ENCODE peak calls at places on chromosomes 7 and 10, in ten cellular contexts. K, A, M, D, V, H, S, T, E and C are unnamed samples.

GRCh38 chr7:124667754-124668153 is 97.8 kb downstream of the GPR37 start:
- DNase-seq in K (no peak), A (no peak), M (no peak), D (no peak), V (no peak), H (no peak), S (no peak), T (no peak), E (no peak), C (no peak)

GRCh38 chr7:44073664-44074348 is 8.4 kb upstream of the PGAM2 start:
- DNase-seq in K (no peak), A (no peak), M (peak), D (no peak), V (no peak), H (no peak), S (peak), T (peak), E (peak), C (peak)

GRCh38 chr7:12623885-12624498 is 53.5 kb downstream of the SCIN start:
- DNase-seq in K (no peak), A (peak), M (no peak), D (peak), V (no peak), H (peak), S (no peak), T (no peak), E (no peak), C (peak)

GRCh38 chr10:77069020-77069419 is 568.6 kb downstream of the KCNMA1 start:
- DNase-seq in K (no peak), A (no peak), M (no peak), D (no peak), V (no peak), H (no peak), S (no peak), T (no peak), E (no peak), C (no peak)

GRCh38 chr10:4409281-4409680 is 416.7 kb upstream of the AKR1E2 start:
- DNase-seq in K (no peak), A (no peak), M (no peak), D (no peak), V (no peak), H (no peak), S (no peak), T (no peak), E (no peak), C (no peak)

GRCh38 chr10:58016614-58017013 is 251.1 kb downstream of the IPMK start:
- DNase-seq in K (no peak), A (no peak), M (no peak), D (no peak), V (no peak), H (no peak), S (no peak), T (no peak), E (no peak), C (no peak)

GRCh38 chr10:43221419-43222293 is 45.2 kb downstream of the RASGEF1A start:
- DNase-seq in K (no peak), A (peak), M (no peak), D (no peak), V (peak), H (no peak), S (peak), T (peak), E (no peak), C (no peak)

GRCh38 chr10:14162626-14163344 is 167.9 kb downstream of the FRMD4A start:
- DNase-seq in K (no peak), A (no peak), M (no peak), D (no peak), V (no peak), H (no peak), S (no peak), T (no peak), E (no peak), C (no peak)

GRCh38 chr7:105131033-105131656 is 117.1 kb downstream of the KMT2E start:
- DNase-seq in K (no peak), A (no peak), M (no peak), D (peak), V (no peak), H (no peak), S (no peak), T (no peak), E (no peak), C (peak)

GRCh38 chr10:120429395-120429794 is 27.6 kb upstream of the PLPP4 start:
- DNase-seq in K (no peak), A (no peak), M (no peak), D (peak), V (no peak), H (no peak), S (no peak), T (no peak), E (no peak), C (peak)

GRCh38 chr7:121032645-121033460 is 44.3 kb downstream of the CPED1 start:
- DNase-seq in K (no peak), A (no peak), M (no peak), D (no peak), V (no peak), H (no peak), S (no peak), T (no peak), E (no peak), C (no peak)

GRCh38 chr10:129365767-129366400 is 101.2 kb upstream of the MGMT start:
- DNase-seq in K (no peak), A (no peak), M (no peak), D (no peak), V (no peak), H (peak), S (no peak), T (no peak), E (no peak), C (no peak)

GRCh38 chr10:124622866-124623536 is 121.2 kb downstream of the FAM53B start:
- DNase-seq in K (no peak), A (no peak), M (no peak), D (no peak), V (no peak), H (no peak), S (no peak), T (no peak), E (no peak), C (no peak)

GRCh38 chr10:21161647-21162046 is 264.5 kb upstream of the NEBL start:
- DNase-seq in K (no peak), A (no peak), M (no peak), D (no peak), V (no peak), H (no peak), S (no peak), T (no peak), E (no peak), C (no peak)

GRCh38 chr7:2231992-2232765 is 566 bp downstream of the MAD1L1 start:
- DNase-seq in K (no peak), A (peak), M (no peak), D (peak), V (peak), H (no peak), S (no peak), T (no peak), E (no peak), C (no peak)

GRCh38 chr10:123266981-123267380 is 112.8 kb downstream of the BUB3 start:
- DNase-seq in K (no peak), A (no peak), M (no peak), D (peak), V (no peak), H (no peak), S (no peak), T (no peak), E (no peak), C (no peak)

GRCh38 chr7:43758029-43758860 is at the start of gene BLVRA:
- DNase-seq in K (no peak), A (peak), M (peak), D (peak), V (peak), H (peak), S (peak), T (peak), E (peak), C (peak)

GRCh38 chr7:31955021-31955420 is 115.2 kb downstream of the PDE1C start:
- DNase-seq in K (no peak), A (no peak), M (no peak), D (no peak), V (no peak), H (peak), S (no peak), T (no peak), E (no peak), C (no peak)

GRCh38 chr10:102342958-102343357 is 52.5 kb upstream of the NFKB2 start:
- DNase-seq in K (peak), A (no peak), M (no peak), D (peak), V (no peak), H (no peak), S (no peak), T (no peak), E (no peak), C (peak)

GRCh38 chr7:16904086-16904485 is 22.3 kb upstream of the AGR3 start:
- DNase-seq in K (no peak), A (no peak), M (no peak), D (no peak), V (no peak), H (no peak), S (no peak), T (no peak), E (no peak), C (no peak)

GRCh38 chr7:23380556-23380955 is 81.4 kb downstream of the MALSU1 start:
- DNase-seq in K (no peak), A (no peak), M (no peak), D (no peak), V (no peak), H (no peak), S (no peak), T (no peak), E (no peak), C (no peak)

GRCh38 chr7:836429-836828 is 4.2 kb downstream of the SUN1 start:
- DNase-seq in K (no peak), A (peak), M (no peak), D (peak), V (no peak), H (peak), S (no peak), T (peak), E (no peak), C (peak)

GRCh38 chr10:103745264-103746247 is 109.8 kb downstream of the SH3PXD2A start:
- DNase-seq in K (no peak), A (no peak), M (no peak), D (no peak), V (no peak), H (no peak), S (no peak), T (no peak), E (peak), C (peak)

GRCh38 chr7:20778063-20778721 is 8.5 kb downstream of the SP8 start:
- DNase-seq in K (no peak), A (peak), M (peak), D (no peak), V (peak), H (peak), S (no peak), T (no peak), E (peak), C (no peak)

GRCh38 chr10:28320799-28321198 is 17.9 kb upstream of the MPP7 start:
- DNase-seq in K (no peak), A (no peak), M (no peak), D (no peak), V (no peak), H (no peak), S (no peak), T (no peak), E (no peak), C (no peak)

GRCh38 chr10:70784476-70784875 is 701 bp downstream of the TBATA start:
- DNase-seq in K (no peak), A (no peak), M (no peak), D (no peak), V (no peak), H (peak), S (no peak), T (no peak), E (no peak), C (no peak)

GRCh38 chr7:2087744-2088143 is 145.0 kb downstream of the MAD1L1 start:
- DNase-seq in K (no peak), A (no peak), M (no peak), D (no peak), V (no peak), H (no peak), S (no peak), T (no peak), E (no peak), C (no peak)

GRCh38 chr7:26583094-26583493 is 281.3 kb downstream of the SKAP2 start:
- DNase-seq in K (no peak), A (no peak), M (no peak), D (no peak), V (no peak), H (no peak), S (no peak), T (no peak), E (no peak), C (no peak)

GRCh38 chr7:147081117-147081516 is 964.5 kb downstream of the CNTNAP2 start:
- DNase-seq in K (no peak), A (no peak), M (no peak), D (no peak), V (no peak), H (no peak), S (no peak), T (no peak), E (no peak), C (no peak)

GRCh38 chr10:69425513-69426298 is 9.0 kb upstream of the TACR2 start:
- DNase-seq in K (no peak), A (no peak), M (peak), D (no peak), V (peak), H (no peak), S (no peak), T (peak), E (peak), C (no peak)

DNA sequence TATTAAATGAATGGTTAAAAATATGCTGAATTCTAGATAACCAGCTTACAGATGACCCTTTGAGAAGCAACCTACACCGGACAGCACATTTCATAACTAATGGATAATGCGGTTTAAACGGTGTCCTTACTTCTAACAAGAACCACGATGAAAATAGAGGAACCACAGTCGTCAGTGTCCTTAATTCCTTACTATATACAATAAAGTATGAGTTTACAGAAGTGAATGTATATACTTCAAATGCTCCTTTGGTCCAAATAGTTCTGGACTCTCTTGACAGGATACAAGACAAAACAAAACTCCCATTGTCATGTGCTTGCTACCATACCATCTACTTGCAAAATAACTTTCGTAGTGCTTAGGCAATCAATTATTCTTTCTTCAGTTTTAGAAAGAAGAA is 2.4 kb downstream of the NAMPT start:
- DNase-seq in K (no peak), A (no peak), M (no peak), D (peak), V (no peak), H (no peak), S (no peak), T (no peak), E (no peak), C (no peak)
- H3K4me3 ChIP-seq in K (no peak), A (no peak), M (peak), D (peak), V (peak), H (peak), S (peak), T (no peak), E (peak), C (peak)

GRCh38 chr7:116497708-116498107 is 1.8 kb upstream of the CAV2 start:
- DNase-seq in K (no peak), A (no peak), M (no peak), D (no peak), V (no peak), H (no peak), S (no peak), T (no peak), E (no peak), C (no peak)

GRCh38 chr7:116496653-116497052 is 2.9 kb upstream of the CAV2 start:
- DNase-seq in K (no peak), A (no peak), M (no peak), D (no peak), V (no peak), H (no peak), S (no peak), T (no peak), E (no peak), C (no peak)

GRCh38 chr7:116501425-116502167 is 2.1 kb downstream of the CAV2 start:
- DNase-seq in K (no peak), A (peak), M (no peak), D (peak), V (peak), H (peak), S (no peak), T (no peak), E (no peak), C (peak)

GRCh38 chr7:116500071-116500853 is 724 bp downstream of the CAV2 start:
- DNase-seq in K (no peak), A (peak), M (peak), D (peak), V (peak), H (peak), S (peak), T (peak), E (peak), C (peak)

GRCh38 chr7:116499168-116500070 is at the start of gene CAV2:
- DNase-seq in K (no peak), A (peak), M (peak), D (peak), V (peak), H (peak), S (peak), T (peak), E (peak), C (peak)
- H3K4me3 ChIP-seq in K (peak), A (peak), M (peak), D (peak), V (peak), H (peak), S (peak), T (peak), E (peak), C (peak)

DNA sequence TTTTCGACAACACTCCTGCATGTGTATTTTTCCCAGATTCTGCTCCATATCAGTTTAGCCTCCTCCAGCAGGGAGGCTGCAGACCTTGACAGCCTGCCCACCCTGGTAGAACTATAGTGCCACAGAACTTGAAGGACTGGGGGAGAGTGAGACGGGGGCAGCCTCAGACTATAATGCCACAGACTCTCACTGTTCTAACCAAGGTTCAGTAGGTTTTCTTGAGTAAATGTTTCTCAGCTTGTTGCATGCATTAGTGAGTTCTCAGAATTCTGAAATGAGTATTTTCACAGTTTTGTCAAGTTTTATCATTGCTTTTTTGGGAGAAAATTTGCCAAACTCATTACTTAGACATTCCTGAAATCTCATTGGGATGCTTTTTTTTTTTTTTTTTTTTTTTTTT is 95.9 kb downstream of the ZNRF2 start:
- DNase-seq in K (no peak), A (no peak), M (no peak), D (no peak), V (no peak), H (no peak), S (no peak), T (no peak), E (no peak), C (no peak)
- H3K4me3 ChIP-seq in K (no peak), A (no peak), M (no peak), D (no peak), V (no peak), H (no peak), S (no peak), T (no peak), E (no peak), C (no peak)

DNA sequence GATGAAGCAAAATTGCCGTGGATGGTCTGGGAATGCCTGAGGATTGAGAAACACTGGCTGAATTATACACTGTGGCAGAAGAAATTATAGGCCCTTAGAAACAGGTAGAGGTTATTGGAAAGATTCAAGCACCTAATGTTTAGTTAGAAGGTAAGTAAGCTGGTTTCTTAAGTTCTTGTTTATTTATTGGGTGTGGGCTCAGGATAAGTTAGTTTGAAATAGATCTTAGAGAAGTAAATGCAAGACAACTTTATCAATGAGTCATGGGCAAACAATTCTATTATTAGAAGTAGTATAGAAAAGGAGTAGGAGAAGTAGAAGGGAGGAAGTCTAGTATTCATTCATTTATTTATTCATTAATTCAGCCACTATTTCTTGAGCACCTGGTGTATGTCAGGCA is 96.5 kb downstream of the KAT6B start:
- DNase-seq in K (no peak), A (no peak), M (no peak), D (peak), V (no peak), H (peak), S (no peak), T (no peak), E (no peak), C (peak)
- H3K4me3 ChIP-seq in K (no peak), A (no peak), M (no peak), D (no peak), V (no peak), H (no peak), S (no peak), T (no peak), E (no peak), C (no peak)

GRCh38 chr10:125662616-125663015 is 20.3 kb downstream of the TEX36 start:
- DNase-seq in K (no peak), A (no peak), M (no peak), D (peak), V (no peak), H (peak), S (no peak), T (no peak), E (no peak), C (no peak)

GRCh38 chr10:125656523-125656922 is 26.4 kb downstream of the TEX36 start:
- DNase-seq in K (no peak), A (no peak), M (no peak), D (no peak), V (no peak), H (no peak), S (no peak), T (no peak), E (no peak), C (no peak)

GRCh38 chr10:125661418-125661941 is 21.5 kb downstream of the TEX36 start:
- DNase-seq in K (no peak), A (no peak), M (no peak), D (no peak), V (no peak), H (no peak), S (no peak), T (no peak), E (no peak), C (no peak)

GRCh38 chr10:125661942-125662515 is 20.9 kb downstream of the TEX36 start:
- DNase-seq in K (peak), A (no peak), M (no peak), D (peak), V (no peak), H (peak), S (no peak), T (no peak), E (no peak), C (peak)
- H3K4me3 ChIP-seq in K (no peak), A (no peak), M (no peak), D (no peak), V (no peak), H (no peak), S (no peak), T (no peak), E (no peak), C (no peak)

GRCh38 chr10:78914060-78914378 is 154.7 kb upstream of the ZMIZ1 start:
- DNase-seq in K (no peak), A (no peak), M (no peak), D (no peak), V (no peak), H (no peak), S (no peak), T (no peak), E (no peak), C (no peak)
- H3K4me3 ChIP-seq in K (no peak), A (no peak), M (no peak), D (no peak), V (no peak), H (no peak), S (no peak), T (no peak), E (no peak), C (no peak)